ENCODE peak calls at places on chromosome 16, in ten cellular contexts. E is Kasumi-1, U is NB4, S is cardiac fibroblast, A is EL, P is endothelial cell, R is kidney tubule cell, G is GM12865, F is NCI-H345, C is HFF-Myc. O is an unnamed sample.

GRCh38 chr16:67158637-67159600 is 790 bp downstream of the TRADD start:
- DNase-seq in E (no peak), U (no peak), S (peak), A (peak), P (no peak), R (peak), G (peak), F (peak), C (no peak), O (no peak)

GRCh38 chr16:31108035-31108793 is at the start of gene BCKDK:
- DNase-seq in E (peak), U (peak), S (peak), A (peak), P (peak), R (peak), G (peak), F (peak), C (no peak), O (no peak)

GRCh38 chr16:9332574-9333148 is 241.2 kb downstream of the HAPSTR1 start:
- DNase-seq in E (no peak), U (no peak), S (no peak), A (no peak), P (no peak), R (no peak), G (no peak), F (no peak), C (no peak), O (no peak)

GRCh38 chr16:67326472-67327309 is at the start of the genes KCTD19 and LRRC36:
- DNase-seq in E (no peak), U (no peak), S (no peak), A (peak), P (peak), R (peak), G (peak), F (peak), C (no peak), O (peak)

GRCh38 chr16:53580038-53580802 is 77.2 kb upstream of the AKTIP start:
- DNase-seq in E (no peak), U (no peak), S (no peak), A (no peak), P (no peak), R (no peak), G (no peak), F (no peak), C (no peak), O (no peak)

GRCh38 chr16:9351440-9351839 is 260.0 kb downstream of the HAPSTR1 start:
- DNase-seq in E (no peak), U (no peak), S (no peak), A (no peak), P (no peak), R (peak), G (no peak), F (no peak), C (no peak), O (no peak)

GRCh38 chr16:14629919-14630619 is at the start of gene PARN:
- DNase-seq in E (peak), U (peak), S (peak), A (peak), P (peak), R (peak), G (peak), F (peak), C (peak), O (peak)

GRCh38 chr16:71883193-71883848 is 661 bp downstream of the ZNF821 start:
- DNase-seq in E (no peak), U (peak), S (no peak), A (peak), P (peak), R (peak), G (peak), F (peak), C (no peak), O (no peak)

GRCh38 chr16:51556694-51557327 is 405.7 kb upstream of the SALL1 start:
- DNase-seq in E (no peak), U (peak), S (peak), A (peak), P (no peak), R (peak), G (no peak), F (no peak), C (peak), O (no peak)

GRCh38 chr16:4454618-4455017 is 19.8 kb downstream of the NMRAL1 start:
- DNase-seq in E (no peak), U (no peak), S (no peak), A (no peak), P (peak), R (no peak), G (no peak), F (no peak), C (no peak), O (no peak)

GRCh38 chr16:48605518-48606110 is 4.4 kb downstream of the N4BP1 start:
- DNase-seq in E (no peak), U (no peak), S (no peak), A (no peak), P (no peak), R (no peak), G (peak), F (no peak), C (no peak), O (no peak)

GRCh38 chr16:4723071-4723767 is 10.9 kb downstream of the ANKS3 start:
- DNase-seq in E (no peak), U (no peak), S (no peak), A (no peak), P (no peak), R (no peak), G (no peak), F (no peak), C (no peak), O (no peak)

GRCh38 chr16:1309888-1310831 is 724 bp downstream of the UBE2I start:
- DNase-seq in E (no peak), U (peak), S (peak), A (peak), P (no peak), R (peak), G (peak), F (no peak), C (no peak), O (no peak)

GRCh38 chr16:57998484-57998883 is 2.0 kb downstream of the ZNF319 start:
- DNase-seq in E (peak), U (peak), S (peak), A (no peak), P (no peak), R (peak), G (no peak), F (no peak), C (no peak), O (no peak)

GRCh38 chr16:2429771-2430663 is 770 bp downstream of the CCNF start:
- DNase-seq in E (peak), U (peak), S (peak), A (peak), P (peak), R (peak), G (peak), F (no peak), C (no peak), O (no peak)

GRCh38 chr16:62540496-62540895 is 504.3 kb upstream of the CDH8 start:
- DNase-seq in E (no peak), U (no peak), S (no peak), A (no peak), P (no peak), R (no peak), G (no peak), F (no peak), C (no peak), O (no peak)

GRCh38 chr16:30184430-30185140 is 1.2 kb downstream of the CORO1A start:
- DNase-seq in E (no peak), U (peak), S (no peak), A (no peak), P (no peak), R (peak), G (peak), F (peak), C (no peak), O (peak)

GRCh38 chr16:15653227-15653626 is 3.2 kb downstream of the NDE1 start:
- DNase-seq in E (no peak), U (no peak), S (peak), A (peak), P (no peak), R (peak), G (no peak), F (peak), C (no peak), O (no peak)

GRCh38 chr16:28263305-28263704 is 29.0 kb upstream of the SBK1 start:
- DNase-seq in E (no peak), U (no peak), S (no peak), A (no peak), P (no peak), R (no peak), G (no peak), F (no peak), C (no peak), O (no peak)

GRCh38 chr16:19704321-19705130 is 13.5 kb downstream of the KNOP1 start:
- DNase-seq in E (no peak), U (no peak), S (peak), A (peak), P (no peak), R (peak), G (no peak), F (no peak), C (no peak), O (no peak)

GRCh38 chr16:24950275-24950674 is 64.9 kb downstream of the ARHGAP17 start:
- DNase-seq in E (no peak), U (no peak), S (peak), A (peak), P (no peak), R (peak), G (no peak), F (no peak), C (no peak), O (no peak)

GRCh38 chr16:2819179-2819938 is 2.3 kb downstream of the PRSS21 start:
- DNase-seq in E (no peak), U (no peak), S (no peak), A (no peak), P (no peak), R (no peak), G (no peak), F (no peak), C (no peak), O (peak)

GRCh38 chr16:88534731-88535141 is 35.5 kb upstream of the ZC3H18 start:
- DNase-seq in E (no peak), U (peak), S (peak), A (no peak), P (no peak), R (peak), G (peak), F (no peak), C (no peak), O (no peak)

GRCh38 chr16:67820608-67821259 is 14.0 kb downstream of the TSNAXIP1 start:
- DNase-seq in E (no peak), U (no peak), S (no peak), A (no peak), P (no peak), R (no peak), G (no peak), F (no peak), C (no peak), O (no peak)

GRCh38 chr16:2673066-2673999 is 9.0 kb upstream of the KCTD5 start:
- DNase-seq in E (peak), U (peak), S (peak), A (peak), P (peak), R (peak), G (peak), F (peak), C (peak), O (peak)

GRCh38 chr16:28873543-28874201 is 4.6 kb upstream of the ATP2A1 start:
- DNase-seq in E (no peak), U (peak), S (peak), A (no peak), P (peak), R (no peak), G (peak), F (no peak), C (no peak), O (no peak)

GRCh38 chr16:26524831-26525230 is 541.9 kb upstream of the C16orf82 start:
- DNase-seq in E (no peak), U (no peak), S (no peak), A (no peak), P (no peak), R (no peak), G (no peak), F (no peak), C (no peak), O (no peak)

GRCh38 chr16:662597-662996 is 5.3 kb upstream of the RHOT2 start:
- DNase-seq in E (no peak), U (no peak), S (no peak), A (no peak), P (no peak), R (no peak), G (no peak), F (no peak), C (no peak), O (no peak)

GRCh38 chr16:4361033-4361943 is 10.2 kb upstream of the PAM16 start:
- DNase-seq in E (no peak), U (no peak), S (no peak), A (no peak), P (no peak), R (no peak), G (no peak), F (no peak), C (no peak), O (no peak)

GRCh38 chr16:86676216-86676800 is 98.0 kb downstream of the FOXL1 start:
- DNase-seq in E (no peak), U (no peak), S (peak), A (peak), P (no peak), R (peak), G (no peak), F (no peak), C (no peak), O (peak)

GRCh38 chr16:73418051-73418450 is 370.1 kb upstream of the ZFHX3 start:
- DNase-seq in E (no peak), U (no peak), S (no peak), A (no peak), P (no peak), R (no peak), G (no peak), F (no peak), C (no peak), O (no peak)

GRCh38 chr16:1915732-1916653 is 2.2 kb downstream of the HS3ST6 start:
- DNase-seq in E (no peak), U (no peak), S (no peak), A (no peak), P (no peak), R (no peak), G (no peak), F (no peak), C (no peak), O (no peak)

GRCh38 chr16:88511911-88512310 is 58.3 kb upstream of the ZC3H18 start:
- DNase-seq in E (no peak), U (no peak), S (no peak), A (no peak), P (no peak), R (no peak), G (no peak), F (no peak), C (no peak), O (no peak)